ENCODE peak calls at places on chromosomes 3 and 15, in nine cellular contexts. W, F, A, N, O, Z, I, D and M are unnamed samples.
A peak's percentile ranks its signal among the peaks of the same experiment; 100 is the strongest.

GRCh38 chr15:49686626-49687025 is 65.8 kb downstream of the DTWD1 start:
- DNase-seq in W (peak; percentile 17), F (no peak), A (no peak), N (no peak), O (no peak), Z (no peak), I (no peak), D (no peak), M (no peak)

GRCh38 chr15:29420188-29420587 is 150.6 kb upstream of the NSMCE3 start:
- DNase-seq in W (no peak), F (no peak), A (no peak), N (peak; percentile 30), O (no peak), Z (no peak), I (no peak), D (no peak), M (peak; percentile 76)

GRCh38 chr15:95169701-95170459 is 938.5 kb downstream of the MCTP2 start:
- DNase-seq in W (peak; percentile 85), F (no peak), A (no peak), N (no peak), O (peak; percentile 63), Z (no peak), I (no peak), D (no peak), M (no peak)

GRCh38 chr3:112459750-112460149 is 39.5 kb downstream of the BTLA start:
- DNase-seq in W (no peak), F (no peak), A (no peak), N (peak; percentile 26), O (no peak), Z (peak; percentile 16), I (no peak), D (no peak), M (no peak)

GRCh38 chr3:10260211-10260701 is 12.0 kb downstream of the TATDN2 start:
- DNase-seq in W (no peak), F (no peak), A (no peak), N (no peak), O (no peak), Z (no peak), I (no peak), D (no peak), M (no peak)

GRCh38 chr3:178705925-178706324 is 169.7 kb downstream of the KCNMB2 start:
- DNase-seq in W (peak; percentile 26), F (no peak), A (no peak), N (no peak), O (no peak), Z (no peak), I (no peak), D (no peak), M (no peak)

GRCh38 chr3:185361920-185362319 is 1.0 kb upstream of the MAP3K13 start:
- DNase-seq in W (peak; percentile 62), F (no peak), A (no peak), N (no peak), O (no peak), Z (no peak), I (no peak), D (no peak), M (no peak)

GRCh38 chr3:169367016-169367415 is 296.5 kb downstream of the MECOM start:
- DNase-seq in W (no peak), F (no peak), A (no peak), N (no peak), O (no peak), Z (no peak), I (no peak), D (no peak), M (no peak)

GRCh38 chr3:168620854-168621253 is 525.1 kb upstream of the GOLIM4 start:
- DNase-seq in W (peak; percentile 40), F (no peak), A (no peak), N (peak; percentile 70), O (no peak), Z (no peak), I (no peak), D (no peak), M (peak; percentile 88)

GRCh38 chr15:77461486-77461885 is 40.8 kb downstream of the HMG20A start:
- DNase-seq in W (no peak), F (no peak), A (no peak), N (peak; percentile 79), O (no peak), Z (no peak), I (no peak), D (no peak), M (no peak)

GRCh38 chr15:29196306-29196705 is 73.3 kb downstream of the NSMCE3 start:
- DNase-seq in W (no peak), F (no peak), A (no peak), N (peak; percentile 34), O (no peak), Z (no peak), I (no peak), D (no peak), M (peak; percentile 59)

GRCh38 chr15:34651962-34652725 is 68.7 kb upstream of the GOLGA8B start:
- DNase-seq in W (no peak), F (no peak), A (no peak), N (no peak), O (no peak), Z (no peak), I (no peak), D (no peak), M (no peak)

GRCh38 chr15:34644851-34645250 is 61.4 kb upstream of the GOLGA8B start:
- DNase-seq in W (no peak), F (no peak), A (no peak), N (no peak), O (no peak), Z (no peak), I (no peak), D (no peak), M (no peak)

GRCh38 chr15:34650177-34650576 is 66.7 kb upstream of the GOLGA8B start:
- DNase-seq in W (peak; percentile 48), F (no peak), A (no peak), N (no peak), O (no peak), Z (no peak), I (no peak), D (no peak), M (no peak)

GRCh38 chr15:34647569-34648334 is 64.3 kb upstream of the GOLGA8B start:
- DNase-seq in W (no peak), F (no peak), A (peak; percentile 24), N (no peak), O (no peak), Z (peak; percentile 43), I (no peak), D (no peak), M (no peak)

GRCh38 chr15:34648335-34648631 is 64.8 kb upstream of the GOLGA8B start:
- DNase-seq in W (no peak), F (no peak), A (no peak), N (no peak), O (no peak), Z (no peak), I (no peak), D (no peak), M (no peak)
- H3K4me1 ChIP-seq in W (peaks cover 3% of the 10 kb centered on the region), F (no peaks in the 10 kb centered on the region), A (no peaks in the 10 kb centered on the region), N (no peaks in the 10 kb centered on the region), O (no peaks in the 10 kb centered on the region), Z (no peaks in the 10 kb centered on the region), I (no peaks in the 10 kb centered on the region), D (no peaks in the 10 kb centered on the region), M (no peaks in the 10 kb centered on the region)

DNA sequence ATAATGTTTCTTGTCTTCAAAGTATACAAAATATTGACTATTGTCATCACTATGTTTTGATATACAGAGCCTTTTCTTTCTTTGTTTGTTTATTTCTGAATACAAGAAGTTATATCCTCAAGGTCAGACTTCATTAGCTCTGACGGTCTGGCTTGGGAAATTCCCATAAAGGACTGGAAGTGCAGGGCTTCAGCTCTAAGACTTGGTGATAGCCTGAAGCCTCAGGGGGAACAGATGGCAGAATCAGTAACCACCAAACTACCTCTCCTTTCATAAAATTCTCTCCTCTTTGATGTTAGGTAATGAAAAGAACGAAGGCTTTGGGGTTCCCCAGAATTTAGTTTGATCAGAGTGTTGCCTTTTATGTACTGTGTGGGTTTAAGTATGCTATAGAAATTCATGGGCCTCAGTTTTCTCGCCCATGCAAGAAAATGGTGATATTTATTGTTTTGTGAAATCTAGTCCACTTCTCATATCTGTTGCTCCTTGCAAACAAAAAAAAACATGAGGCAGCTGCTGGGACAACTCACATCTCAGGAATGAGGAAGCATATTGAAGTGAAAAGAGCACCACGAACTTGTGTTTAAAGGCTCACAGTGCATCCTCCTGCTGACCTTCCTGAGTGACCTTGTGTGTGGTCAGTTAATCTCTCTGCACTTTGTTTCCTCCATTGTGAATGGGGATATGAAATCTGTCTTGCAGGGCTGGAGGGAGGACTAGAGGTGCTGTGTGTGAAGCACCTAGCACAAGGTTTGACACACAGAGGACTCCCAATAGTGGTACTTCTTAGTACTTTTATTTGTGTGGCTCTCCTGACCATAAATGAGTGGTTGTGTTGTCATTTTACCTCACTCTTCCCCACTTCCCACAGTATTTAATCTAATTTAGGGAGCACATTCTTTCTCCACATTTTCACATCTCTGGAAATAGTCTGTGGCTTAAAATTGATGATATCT is 569.8 kb upstream of the IL12A start:
- DNase-seq in W (peak; percentile 7), F (no peak), A (no peak), N (peak; percentile 5), O (no peak), Z (no peak), I (no peak), D (no peak), M (no peak)
- H3K4me1 ChIP-seq in W (no peaks in the 10 kb centered on the region), F (no peaks in the 10 kb centered on the region), A (no peaks in the 10 kb centered on the region), N (no peaks in the 10 kb centered on the region), O (no peaks in the 10 kb centered on the region), Z (no peaks in the 10 kb centered on the region), I (no peaks in the 10 kb centered on the region), D (peaks cover 6% of the 10 kb centered on the region), M (no peaks in the 10 kb centered on the region)

DNA sequence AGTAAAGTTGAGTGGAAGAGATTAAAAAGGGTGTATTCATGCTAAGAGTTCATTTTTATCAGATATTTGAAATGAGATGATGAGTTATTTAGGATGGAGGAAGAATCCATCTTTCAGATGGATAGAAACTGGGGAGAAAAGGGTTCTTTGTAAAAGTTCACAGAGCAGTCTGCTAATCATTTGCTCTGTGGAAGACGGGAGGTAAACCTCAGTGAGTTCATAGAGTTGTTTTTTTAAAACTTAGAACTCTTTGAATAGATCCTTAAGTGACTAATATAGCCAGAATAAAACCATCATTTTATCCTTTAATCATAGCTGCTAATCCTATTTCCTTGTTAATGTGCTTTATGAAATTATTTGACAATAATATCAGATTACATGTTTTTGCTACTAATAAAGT is 5.1 kb downstream of the RASA2 start:
- DNase-seq in W (no peak), F (no peak), A (no peak), N (no peak), O (no peak), Z (no peak), I (no peak), D (no peak), M (no peak)
- H3K4me1 ChIP-seq in W (peaks cover 2% of the 10 kb centered on the region), F (no peaks in the 10 kb centered on the region), A (peaks cover 4% of the 10 kb centered on the region), N (peaks cover 8% of the 10 kb centered on the region), O (peaks cover 6% of the 10 kb centered on the region), Z (peaks cover 79% of the 10 kb centered on the region), I (peaks cover 8% of the 10 kb centered on the region), D (no peaks in the 10 kb centered on the region), M (peaks cover 15% of the 10 kb centered on the region)

DNA sequence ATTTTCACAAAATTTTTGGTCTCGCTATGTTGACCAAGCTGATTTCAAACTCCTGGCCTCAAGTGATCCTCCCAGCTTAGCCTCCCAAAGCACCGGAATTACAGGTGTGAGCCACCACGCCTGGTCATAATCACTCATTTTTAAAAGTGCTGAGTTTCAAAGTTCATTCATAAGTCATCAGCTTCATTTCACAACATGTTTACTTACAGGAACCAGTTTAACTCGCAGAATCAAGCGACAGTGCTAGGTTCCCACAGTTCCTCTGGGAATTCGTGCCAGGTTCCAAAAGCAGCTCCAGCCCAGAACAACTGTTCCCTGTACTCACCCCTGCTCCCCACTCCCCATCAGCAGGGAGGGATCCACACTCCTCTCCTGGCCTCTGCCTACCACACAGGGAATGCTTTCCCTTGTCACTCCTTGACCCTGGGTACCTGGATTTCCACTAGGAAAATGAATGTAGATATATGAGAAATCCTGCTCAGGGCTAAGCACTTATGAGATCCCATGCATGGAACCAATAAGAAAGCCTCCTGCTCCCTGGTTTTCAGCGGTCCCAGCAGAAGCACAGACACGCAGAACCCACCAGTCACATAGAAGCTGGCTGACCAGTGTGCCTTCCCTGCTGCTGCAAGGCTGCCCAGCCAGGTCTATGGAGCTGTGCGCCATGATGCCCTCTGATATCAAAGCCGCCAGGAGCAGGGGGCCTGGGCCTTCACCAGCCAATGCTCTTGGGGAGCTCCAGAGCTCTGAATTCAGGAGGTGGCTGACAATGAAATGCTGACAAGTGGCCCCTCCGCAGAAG is 72.3 kb downstream of the ITGB5 start:
- DNase-seq in W (peak; percentile 63), F (no peak), A (no peak), N (no peak), O (no peak), Z (no peak), I (no peak), D (no peak), M (peak; percentile 41)
- H3K4me1 ChIP-seq in W (peaks cover 24% of the 10 kb centered on the region), F (peaks cover 24% of the 10 kb centered on the region), A (peaks cover 19% of the 10 kb centered on the region), N (no peaks in the 10 kb centered on the region), O (peaks cover 49% of the 10 kb centered on the region), Z (no peaks in the 10 kb centered on the region), I (peaks cover 24% of the 10 kb centered on the region), D (peaks cover 16% of the 10 kb centered on the region), M (peaks cover 15% of the 10 kb centered on the region)